ENCODE peak calls at places on chromosomes 16 and 17, in seven cellular contexts. One of them, this sample, is unnamed.

GRCh38 chr16:89325861-89326471 is 108.5 kb downstream of the ZNF778 start:
- DNase-seq in NCI-H524: peak
- DNase-seq in body of pancreas: peak
- DNase-seq in fibroblast of lung: peak
- DNase-seq in NCI-H1436 treated with DMSO at 0.1 percent for 48 hours: no peak
- DNase-seq in stromal cell of bone marrow: peak
- DNase-seq in nephron progenitor cell: no peak
- DNase-seq in this sample: no peak

GRCh38 chr16:2985893-2986355 is 5.7 kb upstream of the PKMYT1 start:
- DNase-seq in NCI-H524: peak
- DNase-seq in body of pancreas: peak
- DNase-seq in fibroblast of lung: no peak
- DNase-seq in NCI-H1436 treated with DMSO at 0.1 percent for 48 hours: no peak
- DNase-seq in stromal cell of bone marrow: no peak
- DNase-seq in nephron progenitor cell: no peak
- DNase-seq in this sample: no peak

GRCh38 chr16:5215911-5216310 is 118.3 kb upstream of the EEF2KMT start:
- DNase-seq in NCI-H524: peak
- DNase-seq in body of pancreas: no peak
- DNase-seq in fibroblast of lung: no peak
- DNase-seq in NCI-H1436 treated with DMSO at 0.1 percent for 48 hours: no peak
- DNase-seq in stromal cell of bone marrow: no peak
- DNase-seq in nephron progenitor cell: no peak
- DNase-seq in this sample: no peak

GRCh38 chr17:49359990-49360795 is 1.9 kb downstream of the ZNF652 start:
- DNase-seq in NCI-H524: peak
- DNase-seq in body of pancreas: no peak
- DNase-seq in fibroblast of lung: no peak
- DNase-seq in NCI-H1436 treated with DMSO at 0.1 percent for 48 hours: no peak
- DNase-seq in stromal cell of bone marrow: no peak
- DNase-seq in nephron progenitor cell: no peak
- DNase-seq in this sample: no peak

GRCh38 chr17:31424944-31425582 is 33.6 kb downstream of the RAB11FIP4 start:
- DNase-seq in NCI-H524: peak
- DNase-seq in body of pancreas: peak
- DNase-seq in fibroblast of lung: peak
- DNase-seq in NCI-H1436 treated with DMSO at 0.1 percent for 48 hours: no peak
- DNase-seq in stromal cell of bone marrow: no peak
- DNase-seq in nephron progenitor cell: peak
- DNase-seq in this sample: no peak

GRCh38 chr16:70589998-70590471 is 56.3 kb upstream of the IL34 start:
- DNase-seq in NCI-H524: no peak
- DNase-seq in body of pancreas: peak
- DNase-seq in fibroblast of lung: peak
- DNase-seq in NCI-H1436 treated with DMSO at 0.1 percent for 48 hours: no peak
- DNase-seq in stromal cell of bone marrow: peak
- DNase-seq in nephron progenitor cell: no peak
- DNase-seq in this sample: no peak

GRCh38 chr16:86029131-86029741 is 130.3 kb downstream of the IRF8 start:
- DNase-seq in NCI-H524: peak
- DNase-seq in body of pancreas: no peak
- DNase-seq in fibroblast of lung: peak
- DNase-seq in NCI-H1436 treated with DMSO at 0.1 percent for 48 hours: no peak
- DNase-seq in stromal cell of bone marrow: no peak
- DNase-seq in nephron progenitor cell: peak
- DNase-seq in this sample: no peak

GRCh38 chr16:3158498-3159314 is 23.9 kb downstream of the ZNF213 start:
- DNase-seq in NCI-H524: peak
- DNase-seq in body of pancreas: peak
- DNase-seq in fibroblast of lung: peak
- DNase-seq in NCI-H1436 treated with DMSO at 0.1 percent for 48 hours: peak
- DNase-seq in stromal cell of bone marrow: no peak
- DNase-seq in nephron progenitor cell: peak
- DNase-seq in this sample: peak

GRCh38 chr16:22318690-22319358 is 21.6 kb downstream of the POLR3E start:
- DNase-seq in NCI-H524: no peak
- DNase-seq in body of pancreas: peak
- DNase-seq in fibroblast of lung: no peak
- DNase-seq in NCI-H1436 treated with DMSO at 0.1 percent for 48 hours: no peak
- DNase-seq in stromal cell of bone marrow: no peak
- DNase-seq in nephron progenitor cell: peak
- DNase-seq in this sample: no peak

GRCh38 chr16:976389-976931 is 5.1 kb upstream of the SOX8 start:
- DNase-seq in NCI-H524: peak
- DNase-seq in body of pancreas: no peak
- DNase-seq in fibroblast of lung: no peak
- DNase-seq in NCI-H1436 treated with DMSO at 0.1 percent for 48 hours: no peak
- DNase-seq in stromal cell of bone marrow: no peak
- DNase-seq in nephron progenitor cell: no peak
- DNase-seq in this sample: no peak

GRCh38 chr17:38454528-38454927 is 26.3 kb downstream of the ARHGAP23 start:
- DNase-seq in NCI-H524: peak
- DNase-seq in body of pancreas: peak
- DNase-seq in fibroblast of lung: peak
- DNase-seq in NCI-H1436 treated with DMSO at 0.1 percent for 48 hours: no peak
- DNase-seq in stromal cell of bone marrow: peak
- DNase-seq in nephron progenitor cell: no peak
- DNase-seq in this sample: no peak

GRCh38 chr16:30948087-30948955 is 547 bp upstream of the ORAI3 start:
- DNase-seq in NCI-H524: peak
- DNase-seq in body of pancreas: peak
- DNase-seq in fibroblast of lung: peak
- DNase-seq in NCI-H1436 treated with DMSO at 0.1 percent for 48 hours: no peak
- DNase-seq in stromal cell of bone marrow: peak
- DNase-seq in nephron progenitor cell: peak
- DNase-seq in this sample: no peak

GRCh38 chr17:9290226-9290613 is 268.9 kb downstream of the NTN1 start:
- DNase-seq in NCI-H524: no peak
- DNase-seq in body of pancreas: no peak
- DNase-seq in fibroblast of lung: no peak
- DNase-seq in NCI-H1436 treated with DMSO at 0.1 percent for 48 hours: no peak
- DNase-seq in stromal cell of bone marrow: no peak
- DNase-seq in nephron progenitor cell: no peak
- DNase-seq in this sample: no peak

GRCh38 chr16:67447508-67448076 is 16.7 kb downstream of the HSD11B2 start:
- DNase-seq in NCI-H524: peak
- DNase-seq in body of pancreas: peak
- DNase-seq in fibroblast of lung: no peak
- DNase-seq in NCI-H1436 treated with DMSO at 0.1 percent for 48 hours: no peak
- DNase-seq in stromal cell of bone marrow: no peak
- DNase-seq in nephron progenitor cell: no peak
- DNase-seq in this sample: peak

GRCh38 chr17:14307560-14308024 is 6.7 kb downstream of the HS3ST3B1 start:
- DNase-seq in NCI-H524: no peak
- DNase-seq in body of pancreas: no peak
- DNase-seq in fibroblast of lung: peak
- DNase-seq in NCI-H1436 treated with DMSO at 0.1 percent for 48 hours: no peak
- DNase-seq in stromal cell of bone marrow: peak
- DNase-seq in nephron progenitor cell: no peak
- DNase-seq in this sample: no peak

GRCh38 chr17:32156656-32157055 is 14.4 kb downstream of the RHOT1 start:
- DNase-seq in NCI-H524: peak
- DNase-seq in body of pancreas: no peak
- DNase-seq in fibroblast of lung: no peak
- DNase-seq in NCI-H1436 treated with DMSO at 0.1 percent for 48 hours: no peak
- DNase-seq in stromal cell of bone marrow: no peak
- DNase-seq in nephron progenitor cell: no peak
- DNase-seq in this sample: no peak

GRCh38 chr16:1941924-1942809 is 832 bp downstream of the MSRB1 start:
- DNase-seq in NCI-H524: no peak
- DNase-seq in body of pancreas: peak
- DNase-seq in fibroblast of lung: peak
- DNase-seq in NCI-H1436 treated with DMSO at 0.1 percent for 48 hours: no peak
- DNase-seq in stromal cell of bone marrow: no peak
- DNase-seq in nephron progenitor cell: no peak
- DNase-seq in this sample: no peak

GRCh38 chr17:2214887-2215615 is 88.5 kb downstream of the SMG6 start:
- DNase-seq in NCI-H524: no peak
- DNase-seq in body of pancreas: no peak
- DNase-seq in fibroblast of lung: peak
- DNase-seq in NCI-H1436 treated with DMSO at 0.1 percent for 48 hours: no peak
- DNase-seq in stromal cell of bone marrow: no peak
- DNase-seq in nephron progenitor cell: no peak
- DNase-seq in this sample: no peak

GRCh38 chr17:69326302-69327059 is 452 bp downstream of the ABCA5 start:
- DNase-seq in NCI-H524: peak
- DNase-seq in body of pancreas: no peak
- DNase-seq in fibroblast of lung: peak
- DNase-seq in NCI-H1436 treated with DMSO at 0.1 percent for 48 hours: no peak
- DNase-seq in stromal cell of bone marrow: no peak
- DNase-seq in nephron progenitor cell: no peak
- DNase-seq in this sample: no peak

GRCh38 chr17:63094636-63095035 is 128.6 kb downstream of the TANC2 start:
- DNase-seq in NCI-H524: no peak
- DNase-seq in body of pancreas: no peak
- DNase-seq in fibroblast of lung: no peak
- DNase-seq in NCI-H1436 treated with DMSO at 0.1 percent for 48 hours: no peak
- DNase-seq in stromal cell of bone marrow: no peak
- DNase-seq in nephron progenitor cell: no peak
- DNase-seq in this sample: no peak

GRCh38 chr17:4073983-4074830 is 68.6 kb downstream of the ZZEF1 start:
- DNase-seq in NCI-H524: no peak
- DNase-seq in body of pancreas: no peak
- DNase-seq in fibroblast of lung: no peak
- DNase-seq in NCI-H1436 treated with DMSO at 0.1 percent for 48 hours: no peak
- DNase-seq in stromal cell of bone marrow: no peak
- DNase-seq in nephron progenitor cell: no peak
- DNase-seq in this sample: no peak

GRCh38 chr16:68490829-68491575 is 42.7 kb upstream of the SMPD3 start:
- DNase-seq in NCI-H524: no peak
- DNase-seq in body of pancreas: peak
- DNase-seq in fibroblast of lung: peak
- DNase-seq in NCI-H1436 treated with DMSO at 0.1 percent for 48 hours: no peak
- DNase-seq in stromal cell of bone marrow: no peak
- DNase-seq in nephron progenitor cell: peak
- DNase-seq in this sample: no peak

GRCh38 chr16:86353934-86354333 is 156.4 kb upstream of the FOXF1 start:
- DNase-seq in NCI-H524: no peak
- DNase-seq in body of pancreas: no peak
- DNase-seq in fibroblast of lung: no peak
- DNase-seq in NCI-H1436 treated with DMSO at 0.1 percent for 48 hours: no peak
- DNase-seq in stromal cell of bone marrow: no peak
- DNase-seq in nephron progenitor cell: no peak
- DNase-seq in this sample: no peak

GRCh38 chr17:62700964-62701705 is 73.7 kb downstream of the MRC2 start:
- DNase-seq in NCI-H524: no peak
- DNase-seq in body of pancreas: no peak
- DNase-seq in fibroblast of lung: no peak
- DNase-seq in NCI-H1436 treated with DMSO at 0.1 percent for 48 hours: no peak
- DNase-seq in stromal cell of bone marrow: no peak
- DNase-seq in nephron progenitor cell: no peak
- DNase-seq in this sample: no peak

GRCh38 chr17:79840204-79840988 is 1.2 kb upstream of the CBX4 start:
- DNase-seq in NCI-H524: peak
- DNase-seq in body of pancreas: peak
- DNase-seq in fibroblast of lung: no peak
- DNase-seq in NCI-H1436 treated with DMSO at 0.1 percent for 48 hours: no peak
- DNase-seq in stromal cell of bone marrow: no peak
- DNase-seq in nephron progenitor cell: peak
- DNase-seq in this sample: peak

GRCh38 chr16:23110257-23110899 is 38.9 kb downstream of the USP31 start:
- DNase-seq in NCI-H524: no peak
- DNase-seq in body of pancreas: no peak
- DNase-seq in fibroblast of lung: no peak
- DNase-seq in NCI-H1436 treated with DMSO at 0.1 percent for 48 hours: no peak
- DNase-seq in stromal cell of bone marrow: no peak
- DNase-seq in nephron progenitor cell: no peak
- DNase-seq in this sample: no peak

GRCh38 chr16:89744813-89745212 is 23.5 kb downstream of the ZNF276 start:
- DNase-seq in NCI-H524: no peak
- DNase-seq in body of pancreas: no peak
- DNase-seq in fibroblast of lung: no peak
- DNase-seq in NCI-H1436 treated with DMSO at 0.1 percent for 48 hours: no peak
- DNase-seq in stromal cell of bone marrow: no peak
- DNase-seq in nephron progenitor cell: no peak
- DNase-seq in this sample: no peak

GRCh38 chr16:4426021-4426684 is 485 bp downstream of the DNAJA3 start:
- DNase-seq in NCI-H524: no peak
- DNase-seq in body of pancreas: no peak
- DNase-seq in fibroblast of lung: no peak
- DNase-seq in NCI-H1436 treated with DMSO at 0.1 percent for 48 hours: no peak
- DNase-seq in stromal cell of bone marrow: no peak
- DNase-seq in nephron progenitor cell: peak
- DNase-seq in this sample: no peak

GRCh38 chr17:70956731-70957130 is 787.4 kb downstream of the KCNJ2 start:
- DNase-seq in NCI-H524: no peak
- DNase-seq in body of pancreas: no peak
- DNase-seq in fibroblast of lung: no peak
- DNase-seq in NCI-H1436 treated with DMSO at 0.1 percent for 48 hours: no peak
- DNase-seq in stromal cell of bone marrow: no peak
- DNase-seq in nephron progenitor cell: no peak
- DNase-seq in this sample: no peak

GRCh38 chr17:40304464-40304863 is 4.5 kb upstream of the RARA start:
- DNase-seq in NCI-H524: no peak
- DNase-seq in body of pancreas: no peak
- DNase-seq in fibroblast of lung: peak
- DNase-seq in NCI-H1436 treated with DMSO at 0.1 percent for 48 hours: no peak
- DNase-seq in stromal cell of bone marrow: peak
- DNase-seq in nephron progenitor cell: no peak
- DNase-seq in this sample: no peak

GRCh38 chr16:71629617-71630016 is 3.6 kb downstream of the MARVELD3 start:
- DNase-seq in NCI-H524: peak
- DNase-seq in body of pancreas: peak
- DNase-seq in fibroblast of lung: no peak
- DNase-seq in NCI-H1436 treated with DMSO at 0.1 percent for 48 hours: no peak
- DNase-seq in stromal cell of bone marrow: no peak
- DNase-seq in nephron progenitor cell: no peak
- DNase-seq in this sample: no peak

GRCh38 chr16:88783391-88784073 is 1.5 kb downstream of the PIEZO1 start:
- DNase-seq in NCI-H524: peak
- DNase-seq in body of pancreas: no peak
- DNase-seq in fibroblast of lung: peak
- DNase-seq in NCI-H1436 treated with DMSO at 0.1 percent for 48 hours: no peak
- DNase-seq in stromal cell of bone marrow: no peak
- DNase-seq in nephron progenitor cell: peak
- DNase-seq in this sample: no peak

GRCh38 chr17:72421128-72422092 is 300.6 kb downstream of the SOX9 start:
- DNase-seq in NCI-H524: no peak
- DNase-seq in body of pancreas: peak
- DNase-seq in fibroblast of lung: peak
- DNase-seq in NCI-H1436 treated with DMSO at 0.1 percent for 48 hours: peak
- DNase-seq in stromal cell of bone marrow: peak
- DNase-seq in nephron progenitor cell: no peak
- DNase-seq in this sample: no peak

GRCh38 chr17:78294776-78295175 is 63.3 kb downstream of the TMEM235 start:
- DNase-seq in NCI-H524: no peak
- DNase-seq in body of pancreas: no peak
- DNase-seq in fibroblast of lung: peak
- DNase-seq in NCI-H1436 treated with DMSO at 0.1 percent for 48 hours: no peak
- DNase-seq in stromal cell of bone marrow: no peak
- DNase-seq in nephron progenitor cell: no peak
- DNase-seq in this sample: no peak

GRCh38 chr16:22217890-22218730 is 12.0 kb downstream of the EEF2K start:
- DNase-seq in NCI-H524: no peak
- DNase-seq in body of pancreas: no peak
- DNase-seq in fibroblast of lung: no peak
- DNase-seq in NCI-H1436 treated with DMSO at 0.1 percent for 48 hours: no peak
- DNase-seq in stromal cell of bone marrow: no peak
- DNase-seq in nephron progenitor cell: no peak
- DNase-seq in this sample: no peak

GRCh38 chr16:70391881-70392481 is 45.3 kb downstream of the DDX19A start:
- DNase-seq in NCI-H524: peak
- DNase-seq in body of pancreas: no peak
- DNase-seq in fibroblast of lung: peak
- DNase-seq in NCI-H1436 treated with DMSO at 0.1 percent for 48 hours: no peak
- DNase-seq in stromal cell of bone marrow: peak
- DNase-seq in nephron progenitor cell: no peak
- DNase-seq in this sample: no peak

GRCh38 chr16:85902366-85903155 is 3.6 kb downstream of the IRF8 start:
- DNase-seq in NCI-H524: peak
- DNase-seq in body of pancreas: no peak
- DNase-seq in fibroblast of lung: no peak
- DNase-seq in NCI-H1436 treated with DMSO at 0.1 percent for 48 hours: no peak
- DNase-seq in stromal cell of bone marrow: no peak
- DNase-seq in nephron progenitor cell: peak
- DNase-seq in this sample: peak

This sample was measured in natural killer cell treated with Interleukin-12 subunit alpha and Interleukin-12 subunit beta and Interleukin-15 and Interleukin-18, amount 100 ng/mL, for 72 hours.